ENCODE peak calls at places on chromosomes 2 and 18, in five cellular contexts. One of them, this sample, is unnamed.

GRCh38 chr2:191316246-191316645 is 71.0 kb downstream of the MYO1B start:
- DNase-seq in A549: no peak
- DNase-seq in cardiac fibroblast: no peak
- DNase-seq in fibroblast of mammary gland: peak
- DNase-seq in dorsolateral prefrontal cortex: no peak
- DNase-seq in this sample: no peak

GRCh38 chr2:163686289-163686688 is 49.5 kb downstream of the FIGN start:
- DNase-seq in fibroblast of mammary gland: no peak
- DNase-seq in A549: no peak
- DNase-seq in cardiac fibroblast: no peak
- DNase-seq in dorsolateral prefrontal cortex: no peak
- DNase-seq in this sample: no peak

GRCh38 chr2:147632193-147632592 is 212.6 kb upstream of the ACVR2A start:
- DNase-seq in cardiac fibroblast: no peak
- DNase-seq in fibroblast of mammary gland: peak
- DNase-seq in A549: no peak
- DNase-seq in dorsolateral prefrontal cortex: no peak
- DNase-seq in this sample: no peak

GRCh38 chr2:241130316-241130715 is 19.0 kb downstream of the PASK start:
- DNase-seq in A549: no peak
- DNase-seq in dorsolateral prefrontal cortex: no peak
- DNase-seq in fibroblast of mammary gland: no peak
- DNase-seq in cardiac fibroblast: no peak
- DNase-seq in this sample: no peak

GRCh38 chr2:159892990-159893389 is 95.0 kb upstream of the CD302 start:
- DNase-seq in cardiac fibroblast: no peak
- DNase-seq in A549: no peak
- DNase-seq in dorsolateral prefrontal cortex: no peak
- DNase-seq in fibroblast of mammary gland: no peak
- DNase-seq in this sample: no peak

GRCh38 chr2:148023861-148024260 is 3.0 kb downstream of the MBD5 start:
- DNase-seq in A549: no peak
- DNase-seq in fibroblast of mammary gland: no peak
- DNase-seq in dorsolateral prefrontal cortex: no peak
- DNase-seq in cardiac fibroblast: no peak
- DNase-seq in this sample: no peak

GRCh38 chr18:50578651-50579050 is 18.8 kb downstream of the MAPK4 start:
- DNase-seq in dorsolateral prefrontal cortex: no peak
- DNase-seq in A549: peak
- DNase-seq in fibroblast of mammary gland: no peak
- DNase-seq in cardiac fibroblast: no peak
- DNase-seq in this sample: no peak

GRCh38 chr2:139033300-139033699 is 253.1 kb upstream of the NXPH2 start:
- DNase-seq in cardiac fibroblast: peak
- DNase-seq in A549: no peak
- DNase-seq in fibroblast of mammary gland: peak
- DNase-seq in dorsolateral prefrontal cortex: no peak
- DNase-seq in this sample: no peak

GRCh38 chr18:36203360-36203895 is 16.1 kb downstream of the MOCOS start:
- DNase-seq in dorsolateral prefrontal cortex: no peak
- DNase-seq in fibroblast of mammary gland: no peak
- DNase-seq in A549: no peak
- DNase-seq in cardiac fibroblast: no peak
- DNase-seq in this sample: no peak

GRCh38 chr2:54279385-54279784 is 23.4 kb upstream of the TSPYL6 start:
- DNase-seq in A549: peak
- DNase-seq in cardiac fibroblast: no peak
- DNase-seq in fibroblast of mammary gland: no peak
- DNase-seq in dorsolateral prefrontal cortex: no peak
- DNase-seq in this sample: no peak

GRCh38 chr2:43837033-43837432 is 1.6 kb downstream of the ABCG5 start:
- DNase-seq in cardiac fibroblast: no peak
- DNase-seq in fibroblast of mammary gland: no peak
- DNase-seq in dorsolateral prefrontal cortex: no peak
- DNase-seq in A549: no peak
- DNase-seq in this sample: no peak

GRCh38 chr2:235666240-235666781 is 172.5 kb downstream of the AGAP1 start:
- DNase-seq in dorsolateral prefrontal cortex: no peak
- DNase-seq in fibroblast of mammary gland: peak
- DNase-seq in cardiac fibroblast: peak
- DNase-seq in A549: peak
- DNase-seq in this sample: peak

GRCh38 chr2:201235865-201236811 is 24.2 kb upstream of the CASP8 start:
- DNase-seq in cardiac fibroblast: peak
- DNase-seq in A549: peak
- DNase-seq in fibroblast of mammary gland: peak
- DNase-seq in dorsolateral prefrontal cortex: no peak
- DNase-seq in this sample: peak
- TF ChIP-seq CTCF in cardiac fibroblast: peak
- TF ChIP-seq CTCF in A549: peak
- TF ChIP-seq CTCF in fibroblast of mammary gland: peak
- TF ChIP-seq CTCF in dorsolateral prefrontal cortex: peak
- TF ChIP-seq CTCF in this sample: peak

GRCh38 chr18:78906066-78906465 is 73.6 kb upstream of the SALL3 start:
- DNase-seq in A549: no peak
- DNase-seq in fibroblast of mammary gland: no peak
- DNase-seq in dorsolateral prefrontal cortex: no peak
- DNase-seq in cardiac fibroblast: no peak
- DNase-seq in this sample: no peak

GRCh38 chr18:78912336-78912735 is 67.3 kb upstream of the SALL3 start:
- DNase-seq in cardiac fibroblast: no peak
- DNase-seq in A549: no peak
- DNase-seq in fibroblast of mammary gland: no peak
- DNase-seq in dorsolateral prefrontal cortex: no peak
- DNase-seq in this sample: no peak

GRCh38 chr18:78911751-78912283 is 67.8 kb upstream of the SALL3 start:
- DNase-seq in cardiac fibroblast: no peak
- DNase-seq in fibroblast of mammary gland: no peak
- DNase-seq in A549: no peak
- DNase-seq in dorsolateral prefrontal cortex: no peak
- DNase-seq in this sample: no peak

GRCh38 chr18:78905334-78905733 is 74.3 kb upstream of the SALL3 start:
- DNase-seq in fibroblast of mammary gland: no peak
- DNase-seq in dorsolateral prefrontal cortex: no peak
- DNase-seq in A549: no peak
- DNase-seq in cardiac fibroblast: no peak
- DNase-seq in this sample: no peak

GRCh38 chr18:78908462-78908861 is 71.2 kb upstream of the SALL3 start:
- DNase-seq in fibroblast of mammary gland: no peak
- DNase-seq in cardiac fibroblast: no peak
- DNase-seq in A549: no peak
- DNase-seq in dorsolateral prefrontal cortex: no peak
- DNase-seq in this sample: no peak
- TF ChIP-seq CTCF in fibroblast of mammary gland: no peak
- TF ChIP-seq CTCF in cardiac fibroblast: no peak
- TF ChIP-seq CTCF in A549: no peak
- TF ChIP-seq CTCF in dorsolateral prefrontal cortex: no peak
- TF ChIP-seq CTCF in this sample: no peak

GRCh38 chr18:33184918-33185317 is 255.6 kb downstream of the CCDC178 start:
- DNase-seq in dorsolateral prefrontal cortex: no peak
- DNase-seq in fibroblast of mammary gland: no peak
- DNase-seq in cardiac fibroblast: no peak
- DNase-seq in A549: no peak
- DNase-seq in this sample: no peak

GRCh38 chr18:33181016-33181415 is 259.5 kb downstream of the CCDC178 start:
- DNase-seq in cardiac fibroblast: no peak
- DNase-seq in A549: no peak
- DNase-seq in dorsolateral prefrontal cortex: no peak
- DNase-seq in fibroblast of mammary gland: no peak
- DNase-seq in this sample: no peak

GRCh38 chr18:33183136-33183535 is 257.4 kb downstream of the CCDC178 start:
- DNase-seq in cardiac fibroblast: no peak
- DNase-seq in dorsolateral prefrontal cortex: no peak
- DNase-seq in A549: no peak
- DNase-seq in fibroblast of mammary gland: no peak
- DNase-seq in this sample: no peak

DNA sequence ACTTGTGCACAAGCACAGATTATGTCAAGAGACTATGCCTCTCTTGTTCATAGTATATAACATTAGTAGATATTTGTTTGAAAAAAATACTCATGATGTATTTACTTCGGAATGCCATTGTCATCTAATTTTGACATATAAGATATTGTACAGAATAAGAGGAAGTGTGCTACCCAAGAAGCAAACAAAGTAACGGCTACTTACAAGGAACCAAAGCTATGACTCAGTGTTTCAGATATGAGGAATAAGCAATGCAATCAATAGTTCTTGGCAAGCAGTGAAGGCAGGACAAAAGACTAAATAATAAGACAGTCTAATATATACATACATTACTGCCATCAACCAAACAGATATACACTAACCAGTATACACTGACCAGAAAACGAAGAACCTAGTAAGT is 256.3 kb downstream of the CCDC178 start:
- DNase-seq in A549: no peak
- DNase-seq in fibroblast of mammary gland: no peak
- DNase-seq in dorsolateral prefrontal cortex: no peak
- DNase-seq in cardiac fibroblast: peak
- DNase-seq in this sample: no peak
- TF ChIP-seq CTCF in A549: no peak
- TF ChIP-seq CTCF in fibroblast of mammary gland: no peak
- TF ChIP-seq CTCF in dorsolateral prefrontal cortex: no peak
- TF ChIP-seq CTCF in cardiac fibroblast: no peak
- TF ChIP-seq CTCF in this sample: no peak

DNA sequence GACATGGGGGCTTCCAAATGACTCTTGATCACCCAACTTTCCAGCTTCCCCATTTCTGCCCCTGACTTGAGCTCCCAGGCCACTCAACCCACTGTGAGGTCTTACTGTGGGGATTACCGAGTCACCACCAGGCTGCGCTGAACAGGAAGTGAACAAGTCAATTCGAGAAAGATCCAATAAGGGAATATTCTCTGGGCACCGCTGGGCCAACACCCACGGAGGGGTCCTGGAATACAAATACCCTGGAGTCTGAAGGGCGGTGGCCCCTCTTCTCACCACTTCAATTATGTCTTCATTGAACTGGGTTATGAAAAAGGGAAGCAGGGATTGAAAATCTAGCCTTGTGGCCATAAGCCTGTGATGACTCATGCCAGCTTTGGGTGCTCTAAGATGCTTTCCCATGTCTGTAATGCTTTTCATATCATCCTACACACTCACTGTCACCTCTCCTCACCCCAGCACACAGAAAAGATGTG is 37.7 kb downstream of the BCL11A start:
- DNase-seq in cardiac fibroblast: peak
- DNase-seq in dorsolateral prefrontal cortex: no peak
- DNase-seq in fibroblast of mammary gland: peak
- DNase-seq in A549: no peak
- DNase-seq in this sample: no peak
- TF ChIP-seq CTCF in cardiac fibroblast: no peak
- TF ChIP-seq CTCF in dorsolateral prefrontal cortex: no peak
- TF ChIP-seq CTCF in fibroblast of mammary gland: no peak
- TF ChIP-seq CTCF in A549: no peak
- TF ChIP-seq CTCF in this sample: no peak

This sample was measured in AG09319.